ENCODE peak calls at places on chromosomes 1 and 21, in nine cellular contexts. H is right lobe of liver, F is fibroblast of the aortic adventitia, U is endothelial cell, B is GM12865, R is kidney, E is progenitor cell of endocrine pancreas, W is fibroblast of lung, A is astrocyte of the cerebellum. T is an unnamed sample.

GRCh38 chr1:98457212-98457611 is 204.3 kb upstream of the SNX7 start:
- DNase-seq in F (no peak), A (no peak), E (no peak), H (no peak), R (no peak), B (no peak), U (no peak), W (no peak), T (no peak)

GRCh38 chr1:17913326-17914115 is 158.4 kb downstream of the ACTL8 start:
- DNase-seq in U (no peak), F (no peak), E (no peak), W (no peak), B (no peak), R (no peak), A (no peak), H (no peak), T (no peak)

GRCh38 chr1:234708700-234709395 is 98.9 kb upstream of the IRF2BP2 start:
- DNase-seq in H (no peak), W (no peak), R (no peak), A (no peak), F (no peak), U (no peak), E (no peak), B (no peak), T (no peak)

GRCh38 chr21:33954395-33954794 is 38.8 kb upstream of the ATP5PO start:
- DNase-seq in W (no peak), R (no peak), F (no peak), H (no peak), U (no peak), E (no peak), B (no peak), A (no peak), T (no peak)

GRCh38 chr1:239457491-239458488 is 71.4 kb downstream of the CHRM3 start:
- DNase-seq in R (no peak), E (no peak), W (no peak), A (no peak), H (no peak), F (no peak), U (no peak), B (no peak), T (no peak)

GRCh38 chr1:181479137-181479745 is 4.1 kb upstream of the CACNA1E start:
- DNase-seq in E (peak; percentile 31), F (peak; percentile 76), A (peak; percentile 49), U (peak; percentile 43), B (peak; percentile 82), R (no peak), H (peak; percentile 59), W (peak; percentile 72), T (peak; percentile 80)

GRCh38 chr21:41903559-41904351 is 24.6 kb upstream of the PRDM15 start:
- DNase-seq in H (no peak), R (no peak), A (no peak), E (no peak), U (no peak), B (no peak), W (no peak), F (no peak), T (no peak)

GRCh38 chr1:172533511-172534116 is 664 bp downstream of the SUCO start:
- DNase-seq in R (peak; percentile 41), U (peak; percentile 18), H (no peak), B (peak; percentile 54), A (no peak), W (peak; percentile 30), F (peak; percentile 26), E (no peak), T (peak; percentile 36)

GRCh38 chr21:26954591-26955214 is 12.2 kb downstream of the ADAMTS5 start:
- DNase-seq in B (no peak), W (no peak), A (no peak), H (no peak), E (no peak), U (no peak), R (no peak), F (no peak), T (no peak)

GRCh38 chr1:236516929-236517704 is 6.7 kb upstream of the LGALS8 start:
- DNase-seq in W (peak; percentile 78), F (peak; percentile 70), R (no peak), H (no peak), B (no peak), A (peak; percentile 76), U (no peak), E (no peak), T (peak; percentile 76)

GRCh38 chr21:46661211-46661625 is 25.7 kb downstream of the PRMT2 start:
- DNase-seq in R (peak; percentile 85), F (peak; percentile 83), B (peak; percentile 65), W (peak; percentile 89), H (no peak), E (no peak), A (peak; percentile 69), U (peak; percentile 67), T (peak; percentile 36)

GRCh38 chr1:20981903-20982695 is 194.6 kb downstream of the EIF4G3 start:
- DNase-seq in R (no peak), U (no peak), B (no peak), F (peak; percentile 63), E (no peak), A (peak; percentile 24), H (no peak), W (peak; percentile 71), T (peak; percentile 40)

GRCh38 chr1:88074661-88075060 is 609.4 kb upstream of the PKN2 start:
- DNase-seq in W (no peak), E (no peak), A (no peak), F (no peak), R (no peak), H (no peak), B (no peak), U (no peak), T (no peak)

GRCh38 chr1:41880951-41881885 is 37.5 kb downstream of the HIVEP3 start:
- DNase-seq in E (no peak), U (no peak), A (no peak), B (no peak), F (no peak), W (no peak), R (no peak), H (no peak), T (no peak)

GRCh38 chr1:205183676-205184335 is 27.7 kb downstream of the DSTYK start:
- DNase-seq in W (no peak), A (peak; percentile 59), U (no peak), F (peak; percentile 82), H (no peak), E (no peak), R (no peak), B (no peak), T (no peak)

GRCh38 chr1:231027971-231028370 is 12.1 kb downstream of the FAM89A start:
- DNase-seq in H (no peak), E (no peak), A (no peak), W (no peak), B (no peak), U (no peak), F (no peak), R (no peak), T (no peak)

GRCh38 chr21:32726742-32727477 is 903 bp downstream of the SYNJ1 start:
- DNase-seq in F (peak; percentile 32), H (no peak), A (no peak), B (peak; percentile 29), E (no peak), W (peak; percentile 20), R (no peak), U (peak; percentile 33), T (peak; percentile 43)

GRCh38 chr1:208227366-208227765 is 16.8 kb downstream of the PLXNA2 start:
- DNase-seq in W (peak; percentile 69), U (no peak), E (no peak), F (peak; percentile 93), B (no peak), A (no peak), H (no peak), R (no peak), T (no peak)

GRCh38 chr1:225482489-225482950 is 54.7 kb upstream of the LBR start:
- DNase-seq in A (peak; percentile 40), H (no peak), U (no peak), B (no peak), R (no peak), F (peak; percentile 87), W (peak; percentile 19), E (no peak), T (no peak)

GRCh38 chr1:158422215-158422614 is 3.8 kb downstream of the OR10K2 start:
- DNase-seq in W (no peak), H (no peak), R (no peak), E (no peak), U (no peak), B (no peak), A (no peak), F (no peak), T (no peak)
- TF ChIP-seq CTCF in W (no peak), H (no peak), R (no peak), E (no peak), U (no peak), B (no peak), A (no peak), F (no peak), T (no peak)

GRCh38 chr1:159056069-159056698 is 20.4 kb downstream of the AIM2 start:
- DNase-seq in B (peak; percentile 26), F (no peak), W (no peak), R (no peak), E (no peak), U (no peak), H (no peak), A (no peak), T (no peak)
- TF ChIP-seq CTCF in B (no peak), F (no peak), W (no peak), R (no peak), E (no peak), U (no peak), H (no peak), A (no peak), T (peak; percentile 22)

GRCh38 chr1:214660900-214661299 is 57.9 kb downstream of the CENPF start:
- DNase-seq in B (no peak), R (no peak), W (peak; percentile 96), H (no peak), E (peak; percentile 13), U (peak; percentile 6), A (peak; percentile 88), F (peak; percentile 91), T (peak; percentile 42)
- TF ChIP-seq CTCF in B (no peak), R (peak; percentile 46), W (peak; percentile 85), H (peak; percentile 40), E (peak; percentile 58), U (no peak), A (peak; percentile 84), F (peak; percentile 79), T (peak; percentile 82)

DNA sequence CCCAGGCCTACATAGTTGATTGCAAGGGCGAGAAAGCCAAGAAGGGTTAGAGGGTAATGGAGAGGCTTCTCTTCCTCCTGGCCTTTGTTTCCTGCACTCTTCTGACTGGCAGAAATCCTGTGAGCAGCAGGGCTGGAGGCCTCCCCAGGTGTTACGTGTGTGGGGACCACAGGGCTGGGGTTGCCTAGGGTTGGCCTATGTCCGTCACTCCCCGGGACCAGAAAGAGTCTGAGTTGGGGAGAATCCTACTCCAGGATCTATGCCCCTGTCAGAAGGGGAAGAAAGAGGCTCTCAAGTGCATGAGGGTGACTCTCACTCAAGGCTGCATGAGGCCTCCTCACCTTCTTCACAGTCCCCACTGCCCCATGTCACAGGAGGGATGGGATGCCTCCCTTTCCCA is 38.5 kb downstream of the IGFN1 start:
- DNase-seq in F (no peak), U (no peak), E (no peak), A (no peak), R (no peak), H (no peak), W (no peak), B (no peak), T (no peak)
- TF ChIP-seq CTCF in F (no peak), U (no peak), E (no peak), A (no peak), R (no peak), H (no peak), W (no peak), B (no peak), T (no peak)